ENCODE peak calls at places on chromosome 18, in seven cellular contexts. One of them, this sample, is unnamed.

GRCh38 chr18:59219672-59220163 is at the start of gene GRP:
- DNase-seq in sigmoid colon: no peak
- DNase-seq in suprapubic skin: no peak
- DNase-seq in GM12878: no peak
- DNase-seq in K562: no peak
- DNase-seq in transverse colon: no peak
- DNase-seq in upper lobe of left lung: no peak
- DNase-seq in this sample: no peak

GRCh38 chr18:8293184-8293583 is 316.1 kb upstream of the RAB12 start:
- DNase-seq in sigmoid colon: no peak
- DNase-seq in suprapubic skin: no peak
- DNase-seq in GM12878: no peak
- DNase-seq in K562: no peak
- DNase-seq in transverse colon: no peak
- DNase-seq in upper lobe of left lung: no peak
- DNase-seq in this sample: no peak

GRCh38 chr18:62715829-62716678 is 713 bp downstream of the PHLPP1 start:
- DNase-seq in sigmoid colon: peak; percentile 80
- DNase-seq in suprapubic skin: peak; percentile 74
- DNase-seq in GM12878: no peak
- DNase-seq in K562: peak; percentile 43
- DNase-seq in transverse colon: peak; percentile 70
- DNase-seq in upper lobe of left lung: peak; percentile 45
- DNase-seq in this sample: no peak

GRCh38 chr18:5068856-5069255 is 128.2 kb downstream of the AKAIN1 start:
- DNase-seq in sigmoid colon: no peak
- DNase-seq in suprapubic skin: no peak
- DNase-seq in GM12878: no peak
- DNase-seq in K562: no peak
- DNase-seq in transverse colon: no peak
- DNase-seq in upper lobe of left lung: no peak
- DNase-seq in this sample: no peak

GRCh38 chr18:8974696-8975095 is 127.8 kb upstream of the NDUFV2 start:
- DNase-seq in sigmoid colon: no peak
- DNase-seq in suprapubic skin: no peak
- DNase-seq in GM12878: no peak
- DNase-seq in K562: no peak
- DNase-seq in transverse colon: no peak
- DNase-seq in upper lobe of left lung: no peak
- DNase-seq in this sample: no peak

GRCh38 chr18:45678850-45679249 is 45.1 kb upstream of the SLC14A1 start:
- DNase-seq in sigmoid colon: no peak
- DNase-seq in suprapubic skin: no peak
- DNase-seq in GM12878: no peak
- DNase-seq in K562: no peak
- DNase-seq in transverse colon: no peak
- DNase-seq in upper lobe of left lung: no peak
- DNase-seq in this sample: no peak

GRCh38 chr18:12991839-12992216 is 666 bp downstream of the CEP192 start:
- DNase-seq in sigmoid colon: no peak
- DNase-seq in suprapubic skin: no peak
- DNase-seq in GM12878: no peak
- DNase-seq in K562: no peak
- DNase-seq in transverse colon: no peak
- DNase-seq in upper lobe of left lung: no peak
- DNase-seq in this sample: no peak

GRCh38 chr18:50757358-50757757 is 62.5 kb downstream of the MRO start:
- DNase-seq in sigmoid colon: peak; percentile 82
- DNase-seq in suprapubic skin: no peak
- DNase-seq in GM12878: no peak
- DNase-seq in K562: no peak
- DNase-seq in transverse colon: peak; percentile 8
- DNase-seq in upper lobe of left lung: no peak
- DNase-seq in this sample: peak; percentile 64

GRCh38 chr18:468841-469796 is 31.4 kb downstream of the COLEC12 start:
- DNase-seq in sigmoid colon: no peak
- DNase-seq in suprapubic skin: no peak
- DNase-seq in GM12878: no peak
- DNase-seq in K562: no peak
- DNase-seq in transverse colon: no peak
- DNase-seq in upper lobe of left lung: no peak
- DNase-seq in this sample: no peak

GRCh38 chr18:5286525-5286924 is 9.0 kb downstream of the ZBTB14 start:
- DNase-seq in sigmoid colon: no peak
- DNase-seq in suprapubic skin: no peak
- DNase-seq in GM12878: no peak
- DNase-seq in K562: no peak
- DNase-seq in transverse colon: no peak
- DNase-seq in upper lobe of left lung: no peak
- DNase-seq in this sample: no peak

GRCh38 chr18:76757343-76757742 is 65.0 kb upstream of the ZNF236 start:
- DNase-seq in sigmoid colon: peak; percentile 87
- DNase-seq in suprapubic skin: no peak
- DNase-seq in GM12878: no peak
- DNase-seq in K562: no peak
- DNase-seq in transverse colon: peak; percentile 14
- DNase-seq in upper lobe of left lung: no peak
- DNase-seq in this sample: no peak

GRCh38 chr18:59697236-59697932 is at the start of gene CCBE1:
- DNase-seq in sigmoid colon: peak; percentile 85
- DNase-seq in suprapubic skin: peak; percentile 78
- DNase-seq in GM12878: no peak
- DNase-seq in K562: peak; percentile 60
- DNase-seq in transverse colon: peak; percentile 72
- DNase-seq in upper lobe of left lung: peak; percentile 47
- DNase-seq in this sample: no peak

GRCh38 chr18:78996741-78997490 is 17.3 kb downstream of the SALL3 start:
- DNase-seq in sigmoid colon: no peak
- DNase-seq in suprapubic skin: no peak
- DNase-seq in GM12878: no peak
- DNase-seq in K562: no peak
- DNase-seq in transverse colon: no peak
- DNase-seq in upper lobe of left lung: peak; percentile 16
- DNase-seq in this sample: peak; percentile 86

GRCh38 chr18:7196421-7196820 is 34.5 kb upstream of the LRRC30 start:
- DNase-seq in sigmoid colon: no peak
- DNase-seq in suprapubic skin: no peak
- DNase-seq in GM12878: no peak
- DNase-seq in K562: no peak
- DNase-seq in transverse colon: no peak
- DNase-seq in upper lobe of left lung: no peak
- DNase-seq in this sample: no peak

GRCh38 chr18:80108122-80108536 is 933 bp upstream of the ADNP2 start:
- DNase-seq in sigmoid colon: no peak
- DNase-seq in suprapubic skin: no peak
- DNase-seq in GM12878: no peak
- DNase-seq in K562: no peak
- DNase-seq in transverse colon: no peak
- DNase-seq in upper lobe of left lung: no peak
- DNase-seq in this sample: peak; percentile 88

GRCh38 chr18:55268146-55268545 is 308.9 kb upstream of the CCDC68 start:
- DNase-seq in sigmoid colon: no peak
- DNase-seq in suprapubic skin: no peak
- DNase-seq in GM12878: peak; percentile 94
- DNase-seq in K562: no peak
- DNase-seq in transverse colon: no peak
- DNase-seq in upper lobe of left lung: no peak
- DNase-seq in this sample: no peak

GRCh38 chr18:56124186-56124585 is 514.2 kb downstream of the TXNL1 start:
- DNase-seq in sigmoid colon: no peak
- DNase-seq in suprapubic skin: no peak
- DNase-seq in GM12878: no peak
- DNase-seq in K562: no peak
- DNase-seq in transverse colon: no peak
- DNase-seq in upper lobe of left lung: no peak
- DNase-seq in this sample: no peak

GRCh38 chr18:79611040-79611681 is 68.4 kb upstream of the CTDP1 start:
- DNase-seq in sigmoid colon: peak; percentile 62
- DNase-seq in suprapubic skin: peak; percentile 55
- DNase-seq in GM12878: no peak
- DNase-seq in K562: peak; percentile 42
- DNase-seq in transverse colon: no peak
- DNase-seq in upper lobe of left lung: peak; percentile 9
- DNase-seq in this sample: no peak

DNA sequence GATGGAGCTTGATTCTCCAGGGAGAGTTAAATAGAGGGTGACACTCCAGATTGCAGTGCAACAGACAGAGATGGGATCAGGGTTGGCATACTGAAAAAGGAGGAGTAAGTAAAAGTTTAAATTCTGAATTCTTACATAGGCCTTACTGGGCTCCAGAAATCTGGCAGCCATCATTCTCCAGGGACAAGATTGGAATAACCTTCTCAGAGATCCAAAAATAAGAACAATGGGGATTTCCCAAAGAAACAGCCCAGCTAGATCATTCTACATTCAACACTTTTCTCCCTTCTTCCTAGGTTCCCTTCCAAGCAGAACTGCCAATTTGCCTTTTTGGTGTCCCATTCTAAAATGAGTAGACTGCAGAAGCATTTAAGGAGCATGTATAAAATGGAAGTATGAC is 14.9 kb upstream of the SERPINB2 start:
- DNase-seq in sigmoid colon: no peak
- DNase-seq in suprapubic skin: no peak
- DNase-seq in GM12878: no peak
- DNase-seq in K562: no peak
- DNase-seq in transverse colon: no peak
- DNase-seq in upper lobe of left lung: no peak
- DNase-seq in this sample: no peak
- TF ChIP-seq POLR2AphosphoS5 in sigmoid colon: no peak
- TF ChIP-seq POLR2AphosphoS5 in suprapubic skin: no peak
- TF ChIP-seq POLR2AphosphoS5 in GM12878: no peak
- TF ChIP-seq POLR2AphosphoS5 in K562: no peak
- TF ChIP-seq POLR2AphosphoS5 in transverse colon: no peak
- TF ChIP-seq POLR2AphosphoS5 in upper lobe of left lung: no peak
- TF ChIP-seq POLR2AphosphoS5 in this sample: no peak

DNA sequence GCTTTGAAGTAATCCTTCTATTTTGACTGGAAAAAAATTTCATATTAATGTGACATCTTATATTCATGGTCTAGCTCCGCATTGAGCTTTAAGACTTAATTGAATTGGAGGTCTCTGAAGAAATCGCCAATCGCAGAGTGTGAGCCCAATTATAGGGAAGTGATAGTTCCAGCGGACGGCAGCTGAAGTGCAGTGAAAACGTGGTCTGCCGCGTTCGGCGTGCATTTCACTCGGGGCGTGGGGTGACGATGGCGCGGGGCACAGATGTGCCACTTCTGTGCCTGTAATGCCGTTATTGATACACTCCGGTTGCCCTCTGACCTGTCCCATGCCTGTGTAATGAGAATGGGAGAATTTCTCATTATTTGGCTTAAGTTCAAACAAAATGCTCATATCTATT is 106.7 kb downstream of the TSHZ1 start:
- DNase-seq in sigmoid colon: no peak
- DNase-seq in suprapubic skin: no peak
- DNase-seq in GM12878: no peak
- DNase-seq in K562: no peak
- DNase-seq in transverse colon: no peak
- DNase-seq in upper lobe of left lung: no peak
- DNase-seq in this sample: peak; percentile 8
- TF ChIP-seq CTCF in sigmoid colon: no peak
- TF ChIP-seq CTCF in suprapubic skin: no peak
- TF ChIP-seq CTCF in GM12878: no peak
- TF ChIP-seq CTCF in K562: no peak
- TF ChIP-seq CTCF in transverse colon: no peak
- TF ChIP-seq CTCF in upper lobe of left lung: no peak
- TF ChIP-seq CTCF in this sample: no peak

GRCh38 chr18:42689310-42689709 is 426.2 kb downstream of the RIT2 start:
- DNase-seq in sigmoid colon: no peak
- DNase-seq in suprapubic skin: no peak
- DNase-seq in GM12878: no peak
- DNase-seq in K562: no peak
- DNase-seq in transverse colon: no peak
- DNase-seq in upper lobe of left lung: no peak
- DNase-seq in this sample: no peak
- TF ChIP-seq EP300 in sigmoid colon: no peak
- TF ChIP-seq EP300 in suprapubic skin: no peak
- TF ChIP-seq EP300 in GM12878: no peak
- TF ChIP-seq EP300 in K562: no peak
- TF ChIP-seq EP300 in transverse colon: no peak
- TF ChIP-seq EP300 in upper lobe of left lung: no peak
- TF ChIP-seq EP300 in this sample: no peak

GRCh38 chr18:3653263-3653858 is 203.4 kb downstream of the TGIF1 start:
- DNase-seq in sigmoid colon: no peak
- DNase-seq in suprapubic skin: no peak
- DNase-seq in GM12878: no peak
- DNase-seq in K562: no peak
- DNase-seq in transverse colon: no peak
- DNase-seq in upper lobe of left lung: no peak
- DNase-seq in this sample: no peak

GRCh38 chr18:3654442-3655253 is 204.7 kb downstream of the TGIF1 start:
- DNase-seq in sigmoid colon: no peak
- DNase-seq in suprapubic skin: no peak
- DNase-seq in GM12878: no peak
- DNase-seq in K562: no peak
- DNase-seq in transverse colon: no peak
- DNase-seq in upper lobe of left lung: no peak
- DNase-seq in this sample: no peak

GRCh38 chr18:3653859-3654441 is 204.0 kb downstream of the TGIF1 start:
- DNase-seq in sigmoid colon: no peak
- DNase-seq in suprapubic skin: no peak
- DNase-seq in GM12878: no peak
- DNase-seq in K562: peak; percentile 44
- DNase-seq in transverse colon: no peak
- DNase-seq in upper lobe of left lung: no peak
- DNase-seq in this sample: no peak

GRCh38 chr18:3651266-3651665 is 201.3 kb downstream of the TGIF1 start:
- DNase-seq in sigmoid colon: no peak
- DNase-seq in suprapubic skin: no peak
- DNase-seq in GM12878: no peak
- DNase-seq in K562: no peak
- DNase-seq in transverse colon: no peak
- DNase-seq in upper lobe of left lung: no peak
- DNase-seq in this sample: no peak

DNA sequence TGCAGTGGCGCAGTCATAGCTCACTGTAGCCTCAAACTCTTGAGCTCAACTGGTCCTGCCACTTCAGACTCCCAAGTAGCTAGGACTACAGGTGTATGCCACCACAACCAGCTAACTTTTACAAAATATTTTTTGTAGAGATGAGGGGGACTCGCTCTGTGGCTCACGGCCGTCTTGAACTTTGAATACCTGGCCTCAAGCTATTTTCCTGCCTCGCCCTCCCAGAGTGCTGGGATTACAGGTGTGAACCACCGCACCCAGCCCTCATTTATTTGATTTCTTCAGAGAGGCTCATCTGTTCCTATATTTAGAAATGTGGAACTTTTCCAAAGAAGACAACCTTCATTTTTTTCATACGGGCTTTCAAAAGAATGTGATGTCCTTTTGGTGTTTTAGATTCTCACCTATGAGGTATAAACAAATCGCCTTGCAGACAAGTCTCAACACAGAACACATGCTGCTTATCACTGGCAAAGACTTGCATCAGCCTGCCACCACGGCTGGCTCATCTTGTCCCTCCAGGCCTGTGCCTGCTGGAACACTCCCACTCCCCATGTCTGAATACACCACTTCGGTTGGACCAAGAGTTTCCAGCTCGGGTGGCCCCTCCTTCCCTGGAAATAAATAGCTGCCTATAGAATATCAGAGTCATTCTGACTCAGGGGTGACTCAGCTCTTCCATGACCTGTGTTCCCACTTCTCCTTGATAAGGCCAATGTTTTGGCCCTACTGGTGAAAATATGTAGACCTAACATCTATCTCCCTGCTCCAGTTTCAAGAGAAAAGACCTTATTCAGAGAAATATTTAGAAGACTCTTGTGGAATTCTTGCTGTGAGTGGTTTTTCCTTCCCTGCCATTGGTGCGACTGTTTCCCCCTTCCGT is 202.6 kb downstream of the TGIF1 start:
- DNase-seq in sigmoid colon: no peak
- DNase-seq in suprapubic skin: peak; percentile 72
- DNase-seq in GM12878: no peak
- DNase-seq in K562: peak; percentile 97
- DNase-seq in transverse colon: peak; percentile 70
- DNase-seq in upper lobe of left lung: peak; percentile 73
- DNase-seq in this sample: no peak
- TF ChIP-seq POLR2AphosphoS5 in sigmoid colon: no peak
- TF ChIP-seq POLR2AphosphoS5 in suprapubic skin: no peak
- TF ChIP-seq POLR2AphosphoS5 in GM12878: no peak
- TF ChIP-seq POLR2AphosphoS5 in K562: peak; percentile 93
- TF ChIP-seq POLR2AphosphoS5 in transverse colon: no peak
- TF ChIP-seq POLR2AphosphoS5 in upper lobe of left lung: peak; percentile 23
- TF ChIP-seq POLR2AphosphoS5 in this sample: no peak